ENCODE peak calls at places on chromosomes 16 and 17, in six cellular contexts. One of them, this sample, is unnamed.

GRCh38 chr17:80456465-80457235 is 19.8 kb downstream of the NPTX1 start:
- DNase-seq in transverse colon: no peak
- DNase-seq in ovary: peak; percentile 61
- DNase-seq in GM20000: no peak
- DNase-seq in A549: no peak
- DNase-seq in Peyer's patch: no peak
- DNase-seq in this sample: no peak

GRCh38 chr16:568401-569258 is 1.1 kb upstream of the PIGQ start:
- DNase-seq in ovary: no peak
- DNase-seq in transverse colon: peak; percentile 68
- DNase-seq in GM20000: no peak
- DNase-seq in A549: no peak
- DNase-seq in Peyer's patch: no peak
- DNase-seq in this sample: no peak

GRCh38 chr16:64406661-64407267 is 715.1 kb downstream of the CDH11 start:
- DNase-seq in A549: no peak
- DNase-seq in GM20000: no peak
- DNase-seq in transverse colon: no peak
- DNase-seq in ovary: no peak
- DNase-seq in Peyer's patch: no peak
- DNase-seq in this sample: no peak

GRCh38 chr16:54282202-54282922 is 4.2 kb downstream of the IRX3 start:
- DNase-seq in ovary: no peak
- DNase-seq in A549: peak; percentile 45
- DNase-seq in Peyer's patch: no peak
- DNase-seq in transverse colon: peak; percentile 44
- DNase-seq in GM20000: peak; percentile 75
- DNase-seq in this sample: peak; percentile 56

GRCh38 chr17:76572201-76572910 is 13.3 kb downstream of the ST6GALNAC2 start:
- DNase-seq in transverse colon: no peak
- DNase-seq in ovary: no peak
- DNase-seq in GM20000: peak; percentile 6
- DNase-seq in A549: no peak
- DNase-seq in Peyer's patch: no peak
- DNase-seq in this sample: no peak

GRCh38 chr16:4750896-4751295 is 16.1 kb downstream of the ZNF500 start:
- DNase-seq in GM20000: no peak
- DNase-seq in A549: no peak
- DNase-seq in ovary: no peak
- DNase-seq in transverse colon: no peak
- DNase-seq in Peyer's patch: no peak
- DNase-seq in this sample: no peak

GRCh38 chr16:4342866-4343744 is 8.0 kb downstream of the PAM16 start:
- DNase-seq in transverse colon: no peak
- DNase-seq in GM20000: no peak
- DNase-seq in Peyer's patch: no peak
- DNase-seq in ovary: no peak
- DNase-seq in A549: no peak
- DNase-seq in this sample: no peak

GRCh38 chr17:69857412-69857835 is 217.6 kb upstream of the KCNJ16 start:
- DNase-seq in ovary: no peak
- DNase-seq in GM20000: no peak
- DNase-seq in Peyer's patch: no peak
- DNase-seq in transverse colon: no peak
- DNase-seq in A549: peak; percentile 59
- DNase-seq in this sample: no peak

GRCh38 chr16:89827383-89828198 is 684 bp upstream of the SPIRE2 start:
- DNase-seq in A549: peak; percentile 85
- DNase-seq in ovary: no peak
- DNase-seq in GM20000: no peak
- DNase-seq in transverse colon: peak; percentile 72
- DNase-seq in Peyer's patch: peak; percentile 74
- DNase-seq in this sample: no peak

GRCh38 chr17:77105706-77106105 is 35.1 kb upstream of the SEC14L1 start:
- DNase-seq in Peyer's patch: no peak
- DNase-seq in transverse colon: no peak
- DNase-seq in GM20000: no peak
- DNase-seq in A549: no peak
- DNase-seq in ovary: no peak
- DNase-seq in this sample: no peak

GRCh38 chr17:70375406-70375805 is 206.1 kb downstream of the KCNJ2 start:
- DNase-seq in Peyer's patch: no peak
- DNase-seq in A549: no peak
- DNase-seq in transverse colon: no peak
- DNase-seq in ovary: no peak
- DNase-seq in GM20000: no peak
- DNase-seq in this sample: no peak

GRCh38 chr16:15652293-15653001 is 2.4 kb downstream of the NDE1 start:
- DNase-seq in transverse colon: no peak
- DNase-seq in ovary: no peak
- DNase-seq in GM20000: no peak
- DNase-seq in A549: no peak
- DNase-seq in Peyer's patch: no peak
- DNase-seq in this sample: no peak

GRCh38 chr17:66076546-66077190 is 115.3 kb downstream of the CEP112 start:
- DNase-seq in ovary: no peak
- DNase-seq in A549: no peak
- DNase-seq in GM20000: no peak
- DNase-seq in transverse colon: no peak
- DNase-seq in Peyer's patch: no peak
- DNase-seq in this sample: no peak

GRCh38 chr17:3780986-3781385 is 20.0 kb downstream of the ITGAE start:
- DNase-seq in GM20000: no peak
- DNase-seq in A549: no peak
- DNase-seq in Peyer's patch: no peak
- DNase-seq in transverse colon: no peak
- DNase-seq in ovary: no peak
- DNase-seq in this sample: no peak

GRCh38 chr17:33192961-33193911 is 99.9 kb downstream of the ASIC2 start:
- DNase-seq in A549: no peak
- DNase-seq in GM20000: no peak
- DNase-seq in ovary: no peak
- DNase-seq in Peyer's patch: no peak
- DNase-seq in transverse colon: no peak
- DNase-seq in this sample: no peak

GRCh38 chr17:74497471-74497870 is 31.0 kb downstream of the CD300A start:
- DNase-seq in ovary: no peak
- DNase-seq in transverse colon: no peak
- DNase-seq in A549: no peak
- DNase-seq in Peyer's patch: no peak
- DNase-seq in GM20000: no peak
- DNase-seq in this sample: no peak

GRCh38 chr16:11105038-11105903 is 150.7 kb downstream of the SOCS1 start:
- DNase-seq in A549: peak; percentile 6
- DNase-seq in Peyer's patch: peak; percentile 43
- DNase-seq in GM20000: peak; percentile 61
- DNase-seq in ovary: no peak
- DNase-seq in transverse colon: peak; percentile 41
- DNase-seq in this sample: peak; percentile 61

DNA sequence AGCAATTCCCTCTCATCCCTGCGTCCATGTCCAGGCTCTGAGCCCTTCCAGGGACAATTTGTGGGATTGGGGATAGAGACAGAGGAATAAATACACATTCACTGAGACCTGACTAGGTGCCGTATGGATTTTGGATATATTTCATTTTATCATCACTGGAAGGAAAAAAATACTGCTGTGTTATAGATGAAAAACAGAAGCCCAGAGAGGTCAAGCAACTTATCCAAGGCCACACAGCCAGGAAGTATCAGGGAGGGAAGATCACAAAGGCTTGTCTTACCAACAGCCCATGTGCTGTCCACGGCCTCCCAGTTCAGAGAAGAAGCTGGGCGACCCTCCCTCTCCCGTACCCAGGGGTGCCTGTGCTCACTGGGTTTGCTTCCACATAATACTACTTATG is 6.1 kb upstream of the HAP1 start:
- DNase-seq in Peyer's patch: no peak
- DNase-seq in A549: no peak
- DNase-seq in ovary: no peak
- DNase-seq in transverse colon: no peak
- DNase-seq in GM20000: no peak
- DNase-seq in this sample: no peak
- TF ChIP-seq CTCF in Peyer's patch: no peak
- TF ChIP-seq CTCF in A549: no peak
- TF ChIP-seq CTCF in ovary: no peak
- TF ChIP-seq CTCF in transverse colon: no peak
- TF ChIP-seq CTCF in GM20000: no peak
- TF ChIP-seq CTCF in this sample: no peak

GRCh38 chr16:24801761-24802302 is 43.9 kb upstream of the SLC5A11 start:
- DNase-seq in GM20000: no peak
- DNase-seq in transverse colon: no peak
- DNase-seq in ovary: no peak
- DNase-seq in Peyer's patch: no peak
- DNase-seq in A549: no peak
- DNase-seq in this sample: no peak

GRCh38 chr16:24805484-24805883 is 40.3 kb upstream of the SLC5A11 start:
- DNase-seq in A549: no peak
- DNase-seq in GM20000: no peak
- DNase-seq in transverse colon: no peak
- DNase-seq in ovary: no peak
- DNase-seq in Peyer's patch: no peak
- DNase-seq in this sample: no peak

GRCh38 chr16:24800586-24800985 is 45.2 kb upstream of the SLC5A11 start:
- DNase-seq in A549: peak; percentile 75
- DNase-seq in Peyer's patch: no peak
- DNase-seq in GM20000: no peak
- DNase-seq in ovary: no peak
- DNase-seq in transverse colon: no peak
- DNase-seq in this sample: no peak
- TF ChIP-seq CTCF in A549: peak; percentile 61
- TF ChIP-seq CTCF in Peyer's patch: no peak
- TF ChIP-seq CTCF in GM20000: no peak
- TF ChIP-seq CTCF in ovary: no peak
- TF ChIP-seq CTCF in transverse colon: no peak
- TF ChIP-seq CTCF in this sample: no peak

GRCh38 chr16:71883193-71883848 is 661 bp downstream of the ZNF821 start:
- DNase-seq in ovary: peak; percentile 65
- DNase-seq in transverse colon: peak; percentile 61
- DNase-seq in GM20000: peak; percentile 80
- DNase-seq in Peyer's patch: peak; percentile 66
- DNase-seq in A549: peak; percentile 31
- DNase-seq in this sample: peak; percentile 78
- TF ChIP-seq CTCF in ovary: no peak
- TF ChIP-seq CTCF in transverse colon: no peak
- TF ChIP-seq CTCF in GM20000: peak; percentile 28
- TF ChIP-seq CTCF in Peyer's patch: no peak
- TF ChIP-seq CTCF in A549: no peak
- TF ChIP-seq CTCF in this sample: peak; percentile 68

DNA sequence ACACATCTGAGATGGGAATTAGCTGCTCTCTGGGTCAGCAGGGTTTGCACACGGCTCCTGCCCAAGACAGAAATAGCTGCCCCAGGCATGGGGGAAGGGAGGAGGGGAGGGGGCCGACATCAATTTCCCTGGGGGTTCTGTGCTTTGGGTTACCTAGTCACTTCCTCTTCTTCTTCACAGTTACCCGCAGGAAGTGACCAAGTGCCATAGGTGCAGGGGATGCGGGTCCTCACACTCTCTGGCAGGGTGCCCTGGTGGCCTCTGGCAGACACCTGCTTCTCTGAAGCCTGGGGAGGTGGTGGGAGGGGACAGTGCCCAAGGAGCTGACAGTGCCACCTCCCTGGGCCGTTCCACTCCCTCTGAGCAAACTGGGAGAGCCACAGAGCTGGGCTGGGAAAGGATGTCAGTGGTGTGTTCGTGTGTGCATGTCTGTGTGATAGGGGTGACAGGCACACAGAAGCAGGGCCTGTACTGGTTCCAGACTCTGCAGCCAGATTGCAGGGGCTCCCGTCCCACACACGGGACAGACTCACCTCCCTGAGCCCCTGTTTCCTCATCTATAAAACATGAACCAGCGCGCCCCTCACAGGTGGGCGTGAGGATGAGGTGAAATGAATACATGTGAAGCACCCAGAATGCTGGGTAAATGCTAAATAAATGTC is 18.2 kb downstream of the SCN4A start:
- DNase-seq in ovary: no peak
- DNase-seq in transverse colon: peak; percentile 34
- DNase-seq in A549: no peak
- DNase-seq in GM20000: peak; percentile 47
- DNase-seq in Peyer's patch: no peak
- DNase-seq in this sample: peak; percentile 77
- TF ChIP-seq CTCF in ovary: no peak
- TF ChIP-seq CTCF in transverse colon: no peak
- TF ChIP-seq CTCF in A549: no peak
- TF ChIP-seq CTCF in GM20000: no peak
- TF ChIP-seq CTCF in Peyer's patch: no peak
- TF ChIP-seq CTCF in this sample: no peak

DNA sequence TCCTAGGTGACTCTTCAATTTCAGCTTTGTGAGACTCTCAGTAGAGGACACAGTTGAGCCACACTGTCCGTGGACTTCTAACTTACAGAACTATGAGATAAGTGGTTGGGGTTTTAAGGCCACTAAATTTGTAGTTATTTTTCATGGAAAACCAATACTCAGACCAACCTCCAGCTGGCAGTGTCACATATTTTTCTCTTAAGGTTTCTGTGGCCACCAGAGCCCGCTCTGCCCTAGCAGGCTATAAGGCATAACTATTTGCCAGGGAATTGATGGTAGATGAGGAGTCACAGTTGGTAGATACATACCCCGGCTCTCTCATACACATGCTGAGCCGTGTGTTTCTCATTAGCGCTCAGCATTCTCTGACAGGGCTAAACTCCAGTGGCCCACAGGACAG is 336.8 kb upstream of the MON1B start:
- DNase-seq in ovary: no peak
- DNase-seq in A549: peak; percentile 29
- DNase-seq in transverse colon: no peak
- DNase-seq in GM20000: no peak
- DNase-seq in Peyer's patch: no peak
- DNase-seq in this sample: no peak
- TF ChIP-seq CTCF in ovary: no peak
- TF ChIP-seq CTCF in A549: peak; percentile 36
- TF ChIP-seq CTCF in transverse colon: no peak
- TF ChIP-seq CTCF in GM20000: no peak
- TF ChIP-seq CTCF in Peyer's patch: no peak
- TF ChIP-seq CTCF in this sample: no peak